ENCODE peak calls at places on chromosomes 3 and 15, in ten cellular contexts. One of them, this sample, is unnamed.
A peak's percentile ranks its signal among the peaks of the same experiment; 100 is the strongest.

GRCh38 chr3:185631508-185632206 is 45.6 kb downstream of the SENP2 start:
- DNase-seq in ELR: peak; percentile 20
- DNase-seq in activated T-helper 1 cell treated with Interleukin-2 at 50 U/mL for 16 hours: no peak
- DNase-seq in left ventricle myocardium superior: no peak
- DNase-seq in nephron progenitor cell: no peak
- DNase-seq in cardiac muscle cell: peak; percentile 32
- DNase-seq in sciatic nerve: no peak
- DNase-seq in T-helper 22 cell: no peak
- DNase-seq in hypothalamus: no peak
- DNase-seq in GM04504: no peak
- DNase-seq in this sample: no peak

GRCh38 chr15:38243278-38243677 is 9.4 kb upstream of the SPRED1 start:
- DNase-seq in left ventricle myocardium superior: no peak
- DNase-seq in cardiac muscle cell: no peak
- DNase-seq in activated T-helper 1 cell treated with Interleukin-2 at 50 U/mL for 16 hours: no peak
- DNase-seq in sciatic nerve: no peak
- DNase-seq in nephron progenitor cell: no peak
- DNase-seq in ELR: no peak
- DNase-seq in GM04504: no peak
- DNase-seq in hypothalamus: no peak
- DNase-seq in T-helper 22 cell: no peak
- DNase-seq in this sample: no peak

GRCh38 chr3:186042036-186042435 is 66.9 kb downstream of the ETV5 start:
- DNase-seq in T-helper 22 cell: no peak
- DNase-seq in GM04504: no peak
- DNase-seq in cardiac muscle cell: no peak
- DNase-seq in hypothalamus: no peak
- DNase-seq in left ventricle myocardium superior: no peak
- DNase-seq in sciatic nerve: no peak
- DNase-seq in nephron progenitor cell: no peak
- DNase-seq in activated T-helper 1 cell treated with Interleukin-2 at 50 U/mL for 16 hours: no peak
- DNase-seq in ELR: no peak
- DNase-seq in this sample: no peak

GRCh38 chr3:126274735-126275734 is 82.2 kb downstream of the KLF15 start:
- DNase-seq in sciatic nerve: no peak
- DNase-seq in GM04504: no peak
- DNase-seq in hypothalamus: no peak
- DNase-seq in left ventricle myocardium superior: no peak
- DNase-seq in activated T-helper 1 cell treated with Interleukin-2 at 50 U/mL for 16 hours: no peak
- DNase-seq in T-helper 22 cell: no peak
- DNase-seq in nephron progenitor cell: no peak
- DNase-seq in cardiac muscle cell: no peak
- DNase-seq in ELR: no peak
- DNase-seq in this sample: no peak

GRCh38 chr15:62573856-62574255 is 408.8 kb upstream of the C2CD4B start:
- DNase-seq in cardiac muscle cell: no peak
- DNase-seq in GM04504: no peak
- DNase-seq in hypothalamus: no peak
- DNase-seq in ELR: no peak
- DNase-seq in activated T-helper 1 cell treated with Interleukin-2 at 50 U/mL for 16 hours: no peak
- DNase-seq in T-helper 22 cell: no peak
- DNase-seq in sciatic nerve: no peak
- DNase-seq in nephron progenitor cell: no peak
- DNase-seq in left ventricle myocardium superior: no peak
- DNase-seq in this sample: no peak

GRCh38 chr3:158420654-158421396 is 150.2 kb upstream of the MLF1 start:
- DNase-seq in sciatic nerve: no peak
- DNase-seq in ELR: peak; percentile 67
- DNase-seq in left ventricle myocardium superior: no peak
- DNase-seq in cardiac muscle cell: no peak
- DNase-seq in activated T-helper 1 cell treated with Interleukin-2 at 50 U/mL for 16 hours: no peak
- DNase-seq in T-helper 22 cell: no peak
- DNase-seq in GM04504: peak; percentile 3
- DNase-seq in hypothalamus: no peak
- DNase-seq in nephron progenitor cell: no peak
- DNase-seq in this sample: no peak

GRCh38 chr3:58776231-58776630 is 109.7 kb upstream of the FAM3D start:
- DNase-seq in T-helper 22 cell: no peak
- DNase-seq in GM04504: no peak
- DNase-seq in cardiac muscle cell: no peak
- DNase-seq in nephron progenitor cell: no peak
- DNase-seq in hypothalamus: no peak
- DNase-seq in ELR: peak; percentile 3
- DNase-seq in sciatic nerve: no peak
- DNase-seq in left ventricle myocardium superior: no peak
- DNase-seq in activated T-helper 1 cell treated with Interleukin-2 at 50 U/mL for 16 hours: no peak
- DNase-seq in this sample: no peak

GRCh38 chr15:70245932-70246622 is 148.4 kb upstream of the TLE3 start:
- DNase-seq in sciatic nerve: peak; percentile 66
- DNase-seq in cardiac muscle cell: no peak
- DNase-seq in nephron progenitor cell: no peak
- DNase-seq in hypothalamus: no peak
- DNase-seq in left ventricle myocardium superior: peak; percentile 55
- DNase-seq in GM04504: no peak
- DNase-seq in activated T-helper 1 cell treated with Interleukin-2 at 50 U/mL for 16 hours: no peak
- DNase-seq in T-helper 22 cell: no peak
- DNase-seq in ELR: peak; percentile 82
- DNase-seq in this sample: no peak

This sample was measured in neuronal stem cell.